ENCODE peak calls at places on chromosomes 1 and 21, in eight cellular contexts. W is PC-3; E is esophagus squamous epithelium; I is mesothelial cell of epicardium; A is brain microvascular endothelial cell; U is HL-60; Z is sigmoid colon; R is CD4-positive, alpha-beta T cell. V is an unnamed sample.

GRCh38 chr1:185245466-185245865 is 71.6 kb downstream of the IVNS1ABP start:
- DNase-seq in W (peak), E (no peak), I (no peak), A (no peak), U (no peak), Z (no peak), R (no peak), V (no peak)

GRCh38 chr21:45074048-45074817 is at the start of gene ADARB1:
- DNase-seq in W (peak), E (no peak), I (peak), A (peak), U (no peak), Z (peak), R (peak), V (no peak)

GRCh38 chr1:34924759-34925555 is 4.5 kb downstream of the DLGAP3 start:
- DNase-seq in W (peak), E (no peak), I (peak), A (peak), U (no peak), Z (no peak), R (peak), V (no peak)

GRCh38 chr21:35026617-35027557 is 22.2 kb downstream of the RUNX1 start:
- DNase-seq in W (no peak), E (no peak), I (peak), A (peak), U (peak), Z (peak), R (peak), V (no peak)

GRCh38 chr1:89627596-89627962 is 5.3 kb upstream of the LRRC8C start:
- DNase-seq in W (no peak), E (no peak), I (no peak), A (no peak), U (no peak), Z (no peak), R (no peak), V (no peak)

GRCh38 chr21:44927587-44928461 is 7.1 kb upstream of the ITGB2 start:
- DNase-seq in W (peak), E (no peak), I (no peak), A (peak), U (peak), Z (no peak), R (peak), V (no peak)

GRCh38 chr21:25557170-25557569 is 50.1 kb downstream of the MRPL39 start:
- DNase-seq in W (peak), E (no peak), I (no peak), A (no peak), U (no peak), Z (no peak), R (no peak), V (no peak)

GRCh38 chr21:31473685-31474345 is 129.8 kb upstream of the TIAM1 start:
- DNase-seq in W (peak), E (no peak), I (no peak), A (no peak), U (no peak), Z (peak), R (no peak), V (no peak)

GRCh38 chr21:25589905-25590304 is 17.4 kb downstream of the MRPL39 start:
- DNase-seq in W (no peak), E (no peak), I (no peak), A (no peak), U (no peak), Z (no peak), R (no peak), V (no peak)

GRCh38 chr1:43438006-43438405 is 15.7 kb downstream of the HYI start:
- DNase-seq in W (no peak), E (no peak), I (no peak), A (no peak), U (no peak), Z (peak), R (no peak), V (no peak)

GRCh38 chr1:77219166-77219887 is at the start of gene PIGK:
- DNase-seq in W (peak), E (peak), I (peak), A (peak), U (peak), Z (peak), R (peak), V (peak)

GRCh38 chr1:39398278-39399010 is 93.0 kb upstream of the BMP8A start:
- DNase-seq in W (peak), E (no peak), I (no peak), A (peak), U (peak), Z (peak), R (no peak), V (no peak)

GRCh38 chr21:45998276-45998701 is 16.7 kb downstream of the COL6A1 start:
- DNase-seq in W (no peak), E (no peak), I (no peak), A (no peak), U (no peak), Z (peak), R (no peak), V (peak)

GRCh38 chr1:9292361-9293240 is at the start of gene SPSB1:
- DNase-seq in W (peak), E (no peak), I (peak), A (peak), U (peak), Z (peak), R (peak), V (no peak)

GRCh38 chr1:192969091-192969490 is 90.1 kb downstream of the UCHL5 start:
- DNase-seq in W (no peak), E (no peak), I (no peak), A (no peak), U (no peak), Z (no peak), R (no peak), V (no peak)

GRCh38 chr1:68814067-68814466 is 317.2 kb upstream of the DEPDC1 start:
- DNase-seq in W (no peak), E (no peak), I (no peak), A (no peak), U (no peak), Z (no peak), R (no peak), V (no peak)

GRCh38 chr1:114107474-114108175 is 46.0 kb downstream of the SYT6 start:
- DNase-seq in W (no peak), E (no peak), I (no peak), A (no peak), U (no peak), Z (peak), R (no peak), V (no peak)

GRCh38 chr21:30227633-30228404 is 11.9 kb upstream of the CLDN8 start:
- DNase-seq in W (peak), E (no peak), I (no peak), A (peak), U (peak), Z (no peak), R (no peak), V (no peak)

GRCh38 chr1:228090613-228091081 is 8.1 kb downstream of the ARF1 start:
- DNase-seq in W (no peak), E (no peak), I (no peak), A (no peak), U (no peak), Z (peak), R (no peak), V (peak)

GRCh38 chr1:86504895-86505625 is 36.3 kb downstream of the CLCA1 start:
- DNase-seq in W (peak), E (no peak), I (no peak), A (no peak), U (no peak), Z (no peak), R (no peak), V (no peak)

GRCh38 chr1:184300446-184300845 is 86.4 kb upstream of the C1orf21 start:
- DNase-seq in W (peak), E (no peak), I (no peak), A (peak), U (no peak), Z (no peak), R (no peak), V (no peak)

DNA sequence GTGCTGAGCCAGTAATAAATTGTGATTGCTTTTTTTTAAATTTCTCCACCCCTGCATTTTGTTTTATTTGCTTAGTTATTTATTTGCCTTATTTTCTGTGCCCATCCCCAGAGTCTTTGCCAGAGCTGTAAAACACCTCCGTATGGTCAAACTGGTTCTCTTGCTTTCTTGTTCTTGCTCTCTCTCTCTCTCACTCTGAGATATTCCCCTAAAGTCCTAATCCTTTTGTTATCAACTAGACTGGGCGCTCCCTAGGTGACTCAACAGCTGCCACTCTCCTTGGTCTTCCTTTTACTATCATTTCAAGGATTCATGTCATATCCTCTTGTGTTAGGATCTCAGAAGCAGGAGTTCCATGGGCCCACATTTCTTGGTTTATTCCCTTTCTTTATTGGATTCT is 160.0 kb downstream of the PRDM2 start:
- DNase-seq in W (peak), E (no peak), I (no peak), A (no peak), U (no peak), Z (no peak), R (no peak), V (no peak)
- TF ChIP-seq CTCF in W (no peak), E (no peak), I (no peak), A (no peak), U (no peak), Z (no peak), R (no peak), V (no peak)

DNA sequence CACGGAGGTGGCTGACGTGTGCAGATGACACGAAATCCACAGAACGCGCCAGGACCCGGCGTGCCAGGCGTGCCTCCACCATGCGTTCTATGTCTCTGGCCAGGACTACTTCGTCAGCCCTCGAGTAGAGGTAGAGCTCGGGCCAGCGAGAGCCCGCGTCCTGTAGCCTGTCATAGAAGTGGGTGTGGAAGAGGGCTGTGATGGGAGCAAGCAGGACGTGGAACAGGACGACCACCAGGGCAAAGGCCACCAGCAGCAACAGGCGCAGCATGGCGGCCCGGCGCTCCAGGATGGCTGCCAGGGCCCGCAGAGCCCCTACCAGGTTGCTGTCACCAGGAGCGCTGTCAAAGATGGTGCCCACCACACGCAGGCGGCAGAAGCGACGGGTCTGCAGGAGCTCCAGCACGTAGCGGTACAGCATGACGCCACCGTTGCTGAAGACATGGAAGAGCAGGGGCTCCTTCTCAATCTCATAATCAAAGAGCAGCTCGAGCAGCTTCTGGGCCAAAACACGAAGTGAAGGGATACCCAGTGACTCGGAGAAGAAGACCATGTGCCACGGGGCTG is 19.6 kb downstream of the TMEM53 start:
- DNase-seq in W (no peak), E (no peak), I (no peak), A (no peak), U (no peak), Z (no peak), R (no peak), V (no peak)
- TF ChIP-seq CTCF in W (no peak), E (no peak), I (no peak), A (no peak), U (no peak), Z (no peak), R (no peak), V (no peak)

DNA sequence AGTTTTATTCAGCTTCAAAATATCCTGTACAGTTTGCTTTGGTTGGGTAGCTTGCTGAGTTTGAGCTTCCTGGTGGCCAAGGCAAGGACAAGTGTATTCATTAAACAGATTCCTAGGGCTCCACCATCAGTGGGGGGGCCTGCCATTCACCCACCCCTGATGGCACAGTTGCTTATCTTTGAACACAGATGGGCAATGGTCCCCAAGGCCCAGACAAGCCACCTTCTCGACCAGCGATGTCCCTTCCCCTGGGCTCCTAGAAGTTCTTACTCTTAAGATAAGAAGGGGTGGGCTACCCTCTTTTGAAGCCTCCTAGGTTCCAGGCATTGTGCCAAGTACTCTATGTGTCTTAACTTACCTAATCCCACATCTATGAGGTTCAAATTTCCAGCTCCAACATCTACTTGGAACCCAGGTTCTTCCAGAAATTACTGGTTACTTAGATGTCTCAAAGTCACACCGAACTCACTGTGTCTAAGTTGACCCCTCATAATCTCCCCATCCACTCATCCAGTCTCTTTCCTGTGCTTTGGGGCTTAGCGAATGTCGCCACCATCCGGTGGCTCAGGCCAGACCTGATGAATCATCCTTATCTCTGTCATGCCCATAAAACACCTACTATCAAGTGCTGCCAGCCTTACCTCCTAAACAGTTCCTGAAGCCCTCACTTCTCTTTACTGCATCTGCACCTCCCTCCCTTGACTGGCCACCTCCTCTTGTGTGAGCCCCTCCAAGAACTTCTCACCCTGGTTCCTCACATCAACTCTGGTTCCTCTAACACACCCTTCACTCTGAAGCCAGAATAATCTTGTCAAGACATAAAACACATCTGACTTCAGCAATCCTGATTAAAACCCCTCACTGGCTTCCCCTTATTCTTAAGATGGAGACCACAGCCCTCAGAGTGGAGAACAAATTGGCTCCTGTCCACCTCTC is 50.1 kb downstream of the KLHDC7A start:
- DNase-seq in W (peak), E (no peak), I (no peak), A (no peak), U (no peak), Z (no peak), R (no peak), V (no peak)
- TF ChIP-seq CTCF in W (peak), E (no peak), I (no peak), A (no peak), U (no peak), Z (no peak), R (no peak), V (no peak)

GRCh38 chr1:194044892-194045291 is 858.5 kb upstream of the B3GALT2 start:
- DNase-seq in W (no peak), E (no peak), I (no peak), A (no peak), U (no peak), Z (no peak), R (no peak), V (no peak)
- TF ChIP-seq CTCF in W (no peak), E (no peak), I (no peak), A (no peak), U (no peak), Z (no peak), R (no peak), V (no peak)

DNA sequence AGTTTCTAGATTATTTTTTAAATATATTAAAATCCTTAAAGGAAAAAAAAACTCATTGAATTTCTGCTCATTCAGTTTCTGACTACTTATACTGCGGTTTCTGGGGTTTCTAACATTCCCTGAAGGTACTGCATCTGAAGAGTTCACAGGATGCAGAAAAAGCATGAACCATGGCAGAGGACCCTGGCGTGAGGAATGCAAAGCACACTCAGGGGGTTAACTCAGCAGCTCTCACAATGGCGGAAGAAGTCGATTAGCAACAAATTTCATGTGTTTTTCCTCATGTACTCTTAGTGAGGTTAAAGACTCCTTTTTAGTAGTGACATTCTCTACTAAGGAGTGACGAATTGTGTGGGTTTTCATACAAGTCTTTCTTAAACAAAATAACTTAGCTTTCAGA is 975.6 kb downstream of the NCAM2 start:
- DNase-seq in W (peak), E (no peak), I (no peak), A (no peak), U (no peak), Z (no peak), R (no peak), V (no peak)
- TF ChIP-seq CTCF in W (no peak), E (no peak), I (no peak), A (peak), U (no peak), Z (no peak), R (no peak), V (no peak)

DNA sequence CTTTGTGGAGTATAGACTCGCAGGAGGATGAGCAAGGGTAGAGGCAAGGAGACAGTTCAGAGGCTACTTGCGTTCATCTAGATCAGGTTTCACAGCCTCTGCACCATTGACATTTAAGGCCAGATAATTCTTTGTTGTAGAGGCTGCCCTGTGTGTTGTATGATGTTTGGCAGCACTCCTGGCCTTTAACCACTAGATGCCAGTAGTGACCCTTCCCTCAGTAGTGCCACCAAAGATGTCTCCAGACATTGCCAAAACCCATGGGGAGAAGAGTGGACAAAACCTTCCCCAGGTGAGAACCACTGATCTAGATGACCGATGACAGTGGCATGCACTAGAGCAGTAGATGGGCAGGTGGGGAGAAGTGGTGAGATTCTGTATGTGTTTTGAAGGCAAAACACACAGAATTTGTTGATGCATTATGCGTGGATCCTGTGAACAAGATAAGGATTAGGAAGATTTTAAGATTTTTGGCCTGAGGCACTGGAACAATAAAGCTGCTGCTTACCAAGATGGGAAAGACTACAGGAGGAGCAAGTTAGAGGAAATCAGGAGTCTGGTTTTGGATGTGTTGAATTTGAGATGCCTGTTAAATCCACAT is 9.9 kb upstream of the COG2 start:
- DNase-seq in W (peak), E (no peak), I (no peak), A (peak), U (no peak), Z (no peak), R (no peak), V (no peak)
- TF ChIP-seq CTCF in W (peak), E (no peak), I (no peak), A (peak), U (peak), Z (no peak), R (no peak), V (peak)

DNA sequence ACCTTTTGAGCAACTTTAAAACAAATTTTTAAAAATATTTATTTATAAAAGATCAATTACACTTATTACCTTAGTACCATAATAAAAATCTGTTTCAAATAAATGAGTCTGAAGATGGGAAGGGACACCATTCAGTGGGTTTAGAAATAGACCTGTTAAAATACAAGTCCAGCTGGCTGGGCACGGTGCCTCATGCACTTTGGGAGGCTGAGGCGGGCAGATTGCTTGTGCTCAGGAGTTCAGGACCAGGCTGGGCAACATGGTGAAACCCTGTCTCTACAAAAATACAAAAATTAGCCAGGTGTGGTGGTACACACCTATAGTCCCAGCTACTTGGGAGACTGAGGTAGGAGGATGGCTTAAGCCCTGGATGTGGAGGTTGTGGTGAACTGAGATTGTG is 57.0 kb downstream of the ITSN1 start:
- DNase-seq in W (no peak), E (no peak), I (no peak), A (no peak), U (no peak), Z (no peak), R (no peak), V (no peak)
- TF ChIP-seq CTCF in W (no peak), E (no peak), I (no peak), A (no peak), U (no peak), Z (no peak), R (no peak), V (no peak)

GRCh38 chr1:7656821-7657220 is 114.3 kb upstream of the VAMP3 start:
- DNase-seq in W (no peak), E (no peak), I (no peak), A (no peak), U (no peak), Z (no peak), R (no peak), V (no peak)

GRCh38 chr1:7657287-7658126 is 113.6 kb upstream of the VAMP3 start:
- DNase-seq in W (no peak), E (no peak), I (no peak), A (no peak), U (no peak), Z (no peak), R (no peak), V (no peak)

GRCh38 chr1:7655354-7655753 is 115.7 kb upstream of the VAMP3 start:
- DNase-seq in W (no peak), E (no peak), I (no peak), A (no peak), U (no peak), Z (no peak), R (no peak), V (no peak)

GRCh38 chr1:7652551-7653098 is 118.5 kb upstream of the VAMP3 start:
- DNase-seq in W (no peak), E (no peak), I (no peak), A (no peak), U (no peak), Z (no peak), R (no peak), V (no peak)

GRCh38 chr1:7654725-7655124 is 116.4 kb upstream of the VAMP3 start:
- DNase-seq in W (no peak), E (no peak), I (no peak), A (no peak), U (no peak), Z (no peak), R (no peak), V (no peak)
- TF ChIP-seq CTCF in W (no peak), E (no peak), I (no peak), A (no peak), U (no peak), Z (no peak), R (no peak), V (no peak)

V was measured in chondrocyte.